ENCODE peak calls at places on chromosome 22, in four cellular contexts. E is A549, O is K562, G is HepG2. H is an unnamed sample.

GRCh38 chr22:24977370-24978230 is 25.1 kb downstream of the KIAA1671 start:
- DNase-seq in O (no peak), E (no peak), G (no peak), H (no peak)

GRCh38 chr22:34709641-34710040 is 356.3 kb upstream of the ISX start:
- DNase-seq in G (no peak), O (no peak), E (no peak), H (no peak)

GRCh38 chr22:44889233-44889878 is 120.4 kb downstream of the PHF21B start:
- DNase-seq in G (no peak), O (peak), E (no peak), H (no peak)

GRCh38 chr22:39471421-39472141 is 14.8 kb downstream of the MGAT3 start:
- DNase-seq in G (no peak), E (no peak), O (peak), H (no peak)

GRCh38 chr22:45887202-45888131 is 89.5 kb downstream of the WNT7B start:
- DNase-seq in G (no peak), O (no peak), E (no peak), H (peak)

GRCh38 chr22:25013634-25014033 is 61.1 kb downstream of the KIAA1671 start:
- DNase-seq in O (no peak), E (no peak), G (no peak), H (no peak)

GRCh38 chr22:46942816-46943783 is 180.7 kb downstream of the TBC1D22A start:
- DNase-seq in G (no peak), O (no peak), E (no peak), H (no peak)

GRCh38 chr22:27416553-27417427 is 384.8 kb downstream of the MN1 start:
- DNase-seq in O (no peak), E (no peak), G (no peak), H (peak)

GRCh38 chr22:33099593-33099992 is 41.4 kb upstream of the SYN3 start:
- DNase-seq in O (no peak), E (no peak), G (no peak), H (no peak)

GRCh38 chr22:44330727-44331660 is 18.2 kb upstream of the SHISAL1 start:
- DNase-seq in G (no peak), O (no peak), E (no peak), H (peak)

GRCh38 chr22:23179381-23180294 is 671 bp upstream of the BCR start:
- DNase-seq in G (no peak), O (peak), E (no peak), H (no peak)

GRCh38 chr22:18905540-18906409 is at the start of gene DGCR6:
- DNase-seq in G (no peak), O (no peak), E (no peak), H (no peak)

GRCh38 chr22:19895160-19895849 is 40.6 kb upstream of the GNB1L start:
- DNase-seq in O (no peak), G (no peak), E (no peak), H (no peak)

GRCh38 chr22:29482253-29482652 is 2.2 kb downstream of the NEFH start:
- DNase-seq in E (no peak), O (no peak), G (no peak), H (no peak)

GRCh38 chr22:32040324-32040904 is 2.6 kb upstream of the SLC5A1 start:
- DNase-seq in E (no peak), G (no peak), O (no peak), H (no peak)

GRCh38 chr22:20174785-20175596 is 24.1 kb upstream of the CCDC188 start:
- DNase-seq in E (no peak), G (no peak), O (peak), H (no peak)

GRCh38 chr22:46650078-46650810 is 30.1 kb downstream of the GRAMD4 start:
- DNase-seq in E (no peak), O (no peak), G (no peak), H (no peak)

GRCh38 chr22:30212363-30212995 is 34.1 kb downstream of the LIF start:
- DNase-seq in G (peak), O (no peak), E (peak), H (no peak)

GRCh38 chr22:47589271-47590250 is 827.1 kb downstream of the TBC1D22A start:
- DNase-seq in G (no peak), E (no peak), O (no peak), H (no peak)

GRCh38 chr22:30591191-30591587 is 521 bp downstream of the PES1 start:
- DNase-seq in E (no peak), O (no peak), G (no peak), H (no peak)

GRCh38 chr22:43390166-43390565 is 21.6 kb upstream of the MPPED1 start:
- DNase-seq in O (no peak), E (no peak), G (no peak), H (no peak)

GRCh38 chr22:23696326-23696851 is 5.6 kb downstream of the RGL4 start:
- DNase-seq in G (no peak), O (no peak), E (no peak), H (no peak)

GRCh38 chr22:31089101-31090100 is 8.3 kb downstream of the SMTN start:
- DNase-seq in G (no peak), O (peak), E (no peak), H (peak)

GRCh38 chr22:31509041-31509440 is 12.7 kb downstream of the SFI1 start:
- DNase-seq in G (no peak), O (no peak), E (no peak), H (no peak)

GRCh38 chr22:29596408-29596807 is 7.0 kb upstream of the NF2 start:
- DNase-seq in G (no peak), E (no peak), O (no peak), H (no peak)

GRCh38 chr22:30334601-30335000 is 7.9 kb upstream of the TBC1D10A start:
- DNase-seq in O (no peak), E (no peak), G (no peak), H (no peak)

GRCh38 chr22:44574057-44574456 is 76.0 kb upstream of the RTL6 start:
- DNase-seq in O (no peak), E (peak), G (no peak), H (no peak)

GRCh38 chr22:42994917-42995562 is 19.9 kb downstream of the PACSIN2 start:
- DNase-seq in O (no peak), G (peak), E (peak), H (no peak)

DNA sequence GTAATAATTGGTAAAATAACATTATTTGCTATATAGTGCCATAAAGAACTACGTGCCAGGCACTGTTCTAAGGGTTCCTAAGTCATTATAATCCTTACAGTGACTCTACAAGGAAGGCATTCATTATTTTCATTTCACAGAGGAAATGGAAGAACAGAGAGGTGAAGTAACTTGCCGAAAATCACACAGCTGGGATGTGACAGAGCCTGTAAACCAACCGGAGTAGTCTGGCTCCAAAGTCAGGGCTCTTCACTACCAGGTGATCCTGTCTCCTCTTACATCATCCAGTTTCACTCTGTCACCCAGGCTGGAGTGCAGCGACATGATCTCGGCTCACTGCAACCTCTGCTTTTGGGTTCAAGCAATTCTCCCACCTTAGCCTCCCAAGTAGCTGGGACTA is 59.2 kb upstream of the RBFOX2 start:
- DNase-seq in O (no peak), G (no peak), E (no peak), H (no peak)
- TF ChIP-seq NR3C1 in O (no peak), G (no peak), E (no peak), H (no peak)

GRCh38 chr22:49975543-49976389 is 15.2 kb downstream of the PIM3 start:
- DNase-seq in E (no peak), O (peak), G (no peak), H (peak)
- TF ChIP-seq NR3C1 in E (no peak), O (no peak), G (no peak), H (no peak)

GRCh38 chr22:37746366-37747089 is 49.7 kb downstream of the TRIOBP start:
- DNase-seq in G (no peak), E (no peak), O (no peak), H (peak)
- TF ChIP-seq NR3C1 in G (no peak), E (no peak), O (no peak), H (no peak)

GRCh38 chr22:17232406-17232805 is 13.2 kb upstream of the ADA2 start:
- DNase-seq in G (no peak), E (no peak), O (no peak), H (peak)

GRCh38 chr22:17230239-17230638 is 11.0 kb upstream of the ADA2 start:
- DNase-seq in E (no peak), O (no peak), G (no peak), H (no peak)

GRCh38 chr22:17234144-17234623 is 14.9 kb upstream of the ADA2 start:
- DNase-seq in O (no peak), G (no peak), E (no peak), H (peak)

GRCh38 chr22:17233348-17234043 is 14.3 kb upstream of the ADA2 start:
- DNase-seq in G (no peak), E (no peak), O (no peak), H (peak)

GRCh38 chr22:17228725-17229126 is 9.5 kb upstream of the ADA2 start:
- DNase-seq in E (no peak), O (no peak), G (peak), H (no peak)
- TF ChIP-seq NR3C1 in E (no peak), O (no peak), G (no peak), H (no peak)

H was measured in WTC11.